ENCODE peak calls at places on chromosomes 1 and 21, in ten cellular contexts. N is tibial nerve, V is body of pancreas, J is heart left ventricle, Q is Peyer's patch, E is prostate gland, D is A549, T is stomach, U is IMR-90, S is uterus. C is an unnamed sample. For H3K4me1, the result is how much of the 10 kb centered on the place peaks cover.

GRCh38 chr21:45828580-45829565 is 152.7 kb upstream of the COL6A1 start:
- DNase-seq in N (no peak), V (no peak), J (no peak), Q (no peak), E (no peak), D (no peak), T (no peak), U (no peak), S (no peak), C (no peak)

GRCh38 chr1:68116643-68117235 is 66.3 kb upstream of the DIRAS3 start:
- DNase-seq in N (peak), V (peak), J (no peak), Q (peak), E (peak), D (peak), T (peak), U (peak), S (peak), C (peak)

GRCh38 chr1:199808110-199808870 is 219.2 kb upstream of the NR5A2 start:
- DNase-seq in N (no peak), V (no peak), J (no peak), Q (no peak), E (no peak), D (peak), T (no peak), U (peak), S (no peak), C (no peak)

GRCh38 chr1:94658221-94658620 is 116.7 kb upstream of the F3 start:
- DNase-seq in N (no peak), V (peak), J (no peak), Q (peak), E (no peak), D (peak), T (no peak), U (peak), S (no peak), C (no peak)

GRCh38 chr1:211515090-211516023 is 23.4 kb upstream of the RD3 start:
- DNase-seq in N (peak), V (peak), J (peak), Q (peak), E (peak), D (peak), T (peak), U (peak), S (peak), C (peak)

GRCh38 chr1:243267346-243268283 is 11.8 kb downstream of the SDCCAG8 start:
- DNase-seq in N (no peak), V (no peak), J (no peak), Q (no peak), E (no peak), D (peak), T (no peak), U (no peak), S (no peak), C (no peak)

GRCh38 chr1:223713546-223714420 is 1.4 kb downstream of the CAPN2 start:
- DNase-seq in N (no peak), V (no peak), J (no peak), Q (peak), E (no peak), D (no peak), T (no peak), U (peak), S (no peak), C (no peak)

GRCh38 chr1:246647513-246647912 is 76.7 kb upstream of the SCCPDH start:
- DNase-seq in N (no peak), V (no peak), J (no peak), Q (no peak), E (no peak), D (no peak), T (no peak), U (peak), S (no peak), C (no peak)

GRCh38 chr1:69982992-69983391 is 222.4 kb downstream of the LRRC40 start:
- DNase-seq in N (no peak), V (no peak), J (no peak), Q (no peak), E (no peak), D (no peak), T (no peak), U (peak), S (no peak), C (no peak)

DNA sequence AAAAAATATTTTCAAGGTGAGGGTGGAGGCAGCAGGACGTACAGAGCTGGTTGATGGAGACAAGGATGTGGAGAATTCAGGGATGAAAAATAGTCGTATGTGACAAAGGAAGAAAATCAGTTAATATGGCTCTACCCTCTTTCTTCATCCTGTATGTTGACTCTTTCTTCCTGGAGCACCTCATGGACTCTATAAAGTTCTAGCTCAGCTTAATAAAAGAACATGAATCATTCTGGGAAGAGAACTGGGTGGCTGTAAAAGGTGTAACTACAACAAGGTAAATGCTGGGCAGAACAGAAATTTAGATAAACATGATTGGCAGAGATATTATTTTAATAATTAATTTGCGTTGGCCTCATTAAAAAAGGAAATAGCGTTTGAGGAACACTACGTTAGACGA is 241.8 kb upstream of the MAP1LC3C start:
- DNase-seq in N (no peak), V (no peak), J (no peak), Q (no peak), E (no peak), D (no peak), T (no peak), U (no peak), S (no peak), C (no peak)
- H3K4me1 ChIP-seq in N (under half), V (under half), J (under half), Q (under half), E (under half), D (half or more), T (under half), U (under half), S (under half), C (under half)

DNA sequence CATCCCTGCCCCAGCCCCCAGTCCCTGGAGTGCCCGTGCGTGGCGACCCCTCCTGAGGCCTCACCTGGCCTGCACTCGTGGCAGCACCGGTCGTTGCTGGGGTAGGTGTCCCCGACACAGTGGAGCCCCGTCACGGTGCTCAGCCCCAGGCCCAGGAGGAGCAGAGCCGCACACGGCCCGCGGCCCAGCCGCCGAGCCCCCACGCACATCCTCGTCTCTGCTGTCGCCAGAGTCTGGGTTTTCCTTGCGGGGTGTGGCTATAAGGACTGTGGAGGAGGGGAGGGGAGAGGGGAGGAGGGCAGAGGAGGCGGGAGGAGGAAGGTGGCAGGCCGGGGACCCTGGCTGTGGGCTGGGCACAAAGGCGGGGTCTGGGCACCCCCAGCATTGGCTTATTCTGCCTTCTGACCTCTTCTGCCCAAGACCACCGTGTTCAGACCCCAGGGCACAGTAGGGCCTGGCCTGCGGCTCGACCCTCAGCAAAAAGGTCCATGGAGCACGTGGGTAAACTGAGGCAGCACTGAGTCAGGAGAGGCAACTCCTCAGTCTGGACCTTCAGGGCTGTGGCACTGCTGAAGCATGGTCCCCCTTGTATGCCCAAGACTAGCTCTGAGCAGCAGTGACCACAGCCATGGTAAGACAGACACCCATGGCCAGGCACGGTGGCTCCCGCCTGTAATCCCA is at the start of gene TNFRSF4:
- DNase-seq in N (no peak), V (no peak), J (peak), Q (no peak), E (no peak), D (no peak), T (no peak), U (no peak), S (no peak), C (no peak)
- H3K4me3 ChIP-seq in N (no peak), V (no peak), J (peak), Q (peak), E (no peak), D (no peak), T (peak), U (no peak), S (no peak), C (no peak)

GRCh38 chr1:21869620-21870121 is 57.6 kb downstream of the LDLRAD2 start:
- DNase-seq in N (peak), V (peak), J (peak), Q (peak), E (peak), D (peak), T (peak), U (peak), S (peak), C (peak)
- TF ChIP-seq POLR2A in N (no peak), V (no peak), J (no peak), Q (no peak), E (no peak), D (no peak), T (no peak), U (no peak), S (no peak), C (no peak)

GRCh38 chr1:19385869-19386591 is 73.9 kb downstream of the SLC66A1 start:
- DNase-seq in N (peak), V (peak), J (no peak), Q (peak), E (peak), D (no peak), T (peak), U (peak), S (peak), C (no peak)
- H3K4me1 ChIP-seq in N (under half), V (under half), J (under half), Q (half or more), E (under half), D (under half), T (under half), U (under half), S (under half), C (under half)

GRCh38 chr1:41823453-41823852 is 95.3 kb downstream of the HIVEP3 start:
- DNase-seq in N (no peak), V (no peak), J (no peak), Q (no peak), E (no peak), D (no peak), T (peak), U (no peak), S (no peak), C (no peak)
- H3K4me3 ChIP-seq in N (no peak), V (no peak), J (no peak), Q (no peak), E (no peak), D (no peak), T (no peak), U (no peak), S (no peak), C (no peak)

DNA sequence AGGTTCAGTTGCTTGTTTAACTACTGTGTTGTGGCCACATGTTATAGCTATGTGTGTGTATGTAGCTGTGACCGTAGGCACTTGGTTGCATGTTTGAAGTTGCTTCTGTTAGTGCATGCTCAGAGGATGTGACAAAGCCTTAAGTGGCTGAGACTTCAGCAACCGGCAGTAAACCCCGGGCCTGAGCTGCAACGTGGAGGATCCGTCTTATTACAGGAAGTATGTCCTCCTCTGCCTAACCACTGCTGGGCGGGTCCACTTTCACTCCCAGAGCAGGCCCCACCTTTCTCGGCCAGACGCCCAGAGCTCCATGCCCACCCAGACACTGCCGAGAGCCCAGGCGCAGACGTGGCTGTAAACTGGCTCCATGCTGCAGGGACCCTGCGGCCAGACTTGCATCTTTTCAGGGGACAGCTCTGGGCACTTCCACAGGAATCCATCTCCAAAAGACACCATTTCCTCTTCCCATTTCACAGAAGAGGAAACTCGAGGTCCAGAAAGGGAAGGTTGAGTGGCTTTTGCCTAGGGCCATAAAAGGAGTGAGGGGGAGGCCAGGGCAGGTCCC is 2.2 kb downstream of the TCEA3 start:
- DNase-seq in N (peak), V (peak), J (peak), Q (peak), E (peak), D (no peak), T (peak), U (peak), S (peak), C (peak)
- TF ChIP-seq POLR2A in N (no peak), V (no peak), J (no peak), Q (no peak), E (no peak), D (no peak), T (no peak), U (no peak), S (no peak), C (peak)

GRCh38 chr1:26277719-26278118 is 2.2 kb upstream of the SH3BGRL3 start:
- DNase-seq in N (no peak), V (no peak), J (no peak), Q (no peak), E (no peak), D (no peak), T (no peak), U (no peak), S (no peak), C (no peak)
- H3K4me1 ChIP-seq in N (under half), V (half or more), J (half or more), Q (half or more), E (under half), D (under half), T (half or more), U (under half), S (under half), C (under half)

GRCh38 chr1:6180578-6181311 is 624 bp upstream of the CHD5 start:
- DNase-seq in N (no peak), V (no peak), J (no peak), Q (no peak), E (no peak), D (no peak), T (no peak), U (no peak), S (no peak), C (no peak)
- H3K4me3 ChIP-seq in N (no peak), V (no peak), J (no peak), Q (no peak), E (no peak), D (peak), T (peak), U (no peak), S (no peak), C (no peak)

DNA sequence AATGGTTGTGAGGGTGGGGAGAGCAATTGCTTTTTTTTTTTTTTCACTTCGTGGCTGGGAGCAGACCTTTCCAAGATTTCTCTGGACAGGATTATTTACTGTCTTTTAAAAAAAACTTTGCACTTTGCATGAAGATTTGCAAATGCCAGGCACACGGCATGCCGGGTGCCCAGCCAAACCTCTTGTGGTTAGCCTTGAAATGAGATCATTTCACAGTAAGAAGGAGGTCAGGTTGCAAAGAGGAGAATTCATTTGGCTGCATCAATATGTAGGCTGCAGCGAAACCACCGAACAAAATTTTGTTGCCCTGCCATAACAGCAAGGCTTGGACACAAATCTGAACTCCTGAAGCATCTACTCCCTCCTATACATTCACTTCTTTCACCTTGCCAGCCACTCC is 36.5 kb upstream of the KCND3 start:
- DNase-seq in N (no peak), V (no peak), J (no peak), Q (no peak), E (no peak), D (no peak), T (no peak), U (no peak), S (no peak), C (peak)
- TF ChIP-seq POLR2A in N (no peak), V (no peak), J (no peak), Q (no peak), E (no peak), D (no peak), T (no peak), U (no peak), S (no peak), C (no peak)

DNA sequence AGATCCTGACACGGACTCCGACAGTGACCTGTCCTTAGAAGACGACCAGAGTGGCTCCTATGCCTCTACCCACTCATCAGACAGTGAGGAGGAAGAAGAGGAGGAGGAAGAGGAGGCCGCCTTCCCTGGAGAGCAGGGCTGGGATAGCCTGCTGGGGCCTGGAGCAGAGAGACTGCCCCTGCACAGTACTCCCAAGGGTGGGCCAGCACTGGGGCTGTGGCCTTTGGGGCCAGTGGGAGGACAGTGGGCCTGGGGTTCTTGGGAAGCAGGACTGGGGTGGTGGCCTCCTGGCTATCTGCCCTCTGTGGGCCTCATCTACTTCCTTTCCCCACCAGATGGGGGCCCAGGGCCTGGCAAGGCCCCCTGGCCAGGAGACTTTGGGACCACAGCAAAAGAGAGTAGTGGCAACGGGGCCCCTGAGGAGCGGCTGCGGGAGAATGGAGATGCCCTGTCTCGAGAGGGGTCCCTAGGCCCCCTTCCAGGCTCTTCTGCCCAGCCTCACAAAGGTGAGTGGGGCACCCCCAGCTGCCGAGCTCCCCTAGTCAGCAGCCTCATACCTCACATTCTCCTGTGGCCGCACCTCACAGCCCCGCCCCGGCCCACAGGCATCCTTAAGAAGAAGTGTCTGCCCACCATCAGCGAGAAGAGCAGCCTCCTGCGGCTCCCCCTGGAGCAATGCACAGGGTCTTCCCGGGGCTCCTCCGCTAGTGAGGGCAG is 10.0 kb downstream of the PSRC1 start:
- DNase-seq in N (no peak), V (no peak), J (no peak), Q (no peak), E (no peak), D (peak), T (no peak), U (no peak), S (no peak), C (peak)
- H3K4me1 ChIP-seq in N (under half), V (under half), J (under half), Q (under half), E (under half), D (half or more), T (under half), U (under half), S (under half), C (under half)

C was measured in adrenal gland.